ENCODE peak calls at places on chromosomes 4 and X, in six cellular contexts. C is GM12878; I is naive thymus-derived CD4-positive, alpha-beta T cell; T is tibial artery; Q is tibial nerve; R is GM06990. U is an unnamed sample. For H3K36me3, the result is how much of the 10 kb centered on the place peaks cover.

GRCh38 chrX:45850775-45851433 is 650.2 kb upstream of the DIPK2B start:
- DNase-seq in C (no peak), I (peak), T (peak), Q (no peak), R (no peak), U (peak)

GRCh38 chr4:9867746-9868425 is 86.5 kb downstream of the DRD5 start:
- DNase-seq in C (no peak), I (no peak), T (no peak), Q (no peak), R (no peak), U (peak)

GRCh38 chr4:74934016-74934821 is 1.3 kb downstream of the PARM1 start:
- DNase-seq in C (no peak), I (no peak), T (peak), Q (no peak), R (peak), U (peak)

GRCh38 chr4:137659431-137659830 is 127.1 kb upstream of the PCDH18 start:
- DNase-seq in C (no peak), I (no peak), T (no peak), Q (no peak), R (no peak), U (no peak)

GRCh38 chr4:55980725-55981124 is 32.0 kb downstream of the CEP135 start:
- DNase-seq in C (peak), I (no peak), T (no peak), Q (no peak), R (no peak), U (peak)

GRCh38 chrX:115058276-115058675 is 40.9 kb upstream of the IL13RA2 start:
- DNase-seq in C (no peak), I (no peak), T (no peak), Q (no peak), R (no peak), U (peak)

GRCh38 chr4:132108784-132109183 is 1040.3 kb upstream of the PCDH10 start:
- DNase-seq in C (no peak), I (no peak), T (no peak), Q (no peak), R (no peak), U (no peak)

GRCh38 chrX:109533005-109533404 is 3.6 kb upstream of the NXT2 start:
- DNase-seq in C (no peak), I (no peak), T (no peak), Q (no peak), R (no peak), U (no peak)

GRCh38 chr4:86043755-86044592 is 315.9 kb downstream of the MAPK10 start:
- DNase-seq in C (no peak), I (no peak), T (no peak), Q (no peak), R (no peak), U (peak)

GRCh38 chr4:87049508-87049907 is 114.7 kb downstream of the AFF1 start:
- DNase-seq in C (no peak), I (no peak), T (no peak), Q (no peak), R (no peak), U (no peak)

GRCh38 chrX:44440006-44440405 is 96.5 kb upstream of the EFHC2 start:
- DNase-seq in C (no peak), I (no peak), T (no peak), Q (no peak), R (no peak), U (no peak)

GRCh38 chr4:122346036-122346435 is 32.8 kb upstream of the ADAD1 start:
- DNase-seq in C (no peak), I (no peak), T (no peak), Q (no peak), R (no peak), U (no peak)

GRCh38 chr4:1406416-1406945 is at the start of gene NKX1-1:
- DNase-seq in C (no peak), I (no peak), T (no peak), Q (no peak), R (no peak), U (no peak)
- H3K4me3 ChIP-seq in C (no peak), I (no peak), T (no peak), Q (no peak), R (no peak), U (no peak)

DNA sequence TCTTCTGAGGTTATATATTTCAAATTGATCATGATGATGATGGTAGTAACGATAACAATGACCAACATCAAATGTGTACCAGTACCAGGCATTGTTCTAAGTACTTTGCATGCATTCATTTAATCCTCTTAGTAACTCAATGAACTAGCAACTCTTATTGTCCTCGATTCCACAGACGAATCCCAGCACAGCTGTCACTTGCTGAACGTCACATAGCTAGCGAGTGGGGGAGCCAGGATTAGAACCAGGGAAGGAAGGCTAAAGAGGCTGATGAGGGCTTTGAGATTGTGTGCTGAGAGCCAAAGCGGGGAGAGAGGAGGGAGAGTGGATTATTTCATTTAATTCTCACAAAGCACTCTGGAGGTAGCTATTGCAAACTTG is 103.6 kb downstream of the PHOX2B start:
- DNase-seq in C (no peak), I (no peak), T (no peak), Q (no peak), R (no peak), U (no peak)
- H3K36me3 ChIP-seq in C (under half), I (under half), T (under half), Q (under half), R (under half), U (half or more)

GRCh38 chrX:41472231-41472815 is 25.2 kb downstream of the NYX start:
- DNase-seq in C (no peak), I (no peak), T (no peak), Q (no peak), R (no peak), U (no peak)
- H3K4me3 ChIP-seq in C (no peak), I (no peak), T (no peak), Q (no peak), R (no peak), U (no peak)

DNA sequence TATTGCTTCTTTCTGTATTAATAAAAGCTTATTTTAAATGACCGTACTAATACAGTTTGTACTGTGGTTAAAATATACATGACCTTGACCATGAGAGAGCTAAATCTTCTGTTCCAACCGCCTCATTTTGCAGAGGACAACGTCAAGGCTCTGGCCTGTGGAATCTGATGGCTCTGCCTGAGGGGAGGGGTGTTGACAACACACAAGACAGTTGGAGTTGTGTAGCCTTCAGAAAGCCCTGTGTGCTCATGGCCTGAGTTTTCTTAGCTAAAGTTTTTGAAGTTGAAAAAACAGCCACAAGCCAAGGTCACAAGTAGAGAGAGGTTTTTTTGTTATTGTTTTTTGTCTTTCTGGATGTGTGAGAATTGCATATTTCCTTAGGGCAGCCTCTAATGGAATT is 20.1 kb downstream of the SMS start:
- DNase-seq in C (no peak), I (no peak), T (no peak), Q (no peak), R (no peak), U (no peak)
- H3K36me3 ChIP-seq in C (under half), I (under half), T (under half), Q (under half), R (under half), U (under half)

DNA sequence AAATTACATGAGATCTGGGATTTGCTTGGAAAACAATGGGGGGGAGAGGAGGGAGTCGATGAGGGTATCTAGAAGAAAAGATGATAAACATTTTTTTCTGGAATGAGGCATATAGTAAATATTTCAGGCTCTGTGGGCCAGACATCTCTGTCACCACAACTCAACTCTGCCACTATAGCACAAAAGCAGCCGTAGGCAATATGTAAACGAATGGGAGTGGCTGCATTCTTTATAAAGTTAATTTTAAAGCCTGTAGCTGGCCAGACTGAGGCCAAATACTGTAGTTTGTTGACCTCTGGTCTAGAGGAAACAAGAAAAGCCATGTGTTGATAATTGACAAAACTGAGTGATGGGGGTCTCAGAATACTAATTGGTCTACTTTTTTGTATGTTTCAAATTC is 14.1 kb upstream of the TCEANC start:
- DNase-seq in C (no peak), I (no peak), T (no peak), Q (no peak), R (no peak), U (no peak)
- H3K4me3 ChIP-seq in C (no peak), I (no peak), T (no peak), Q (no peak), R (no peak), U (no peak)

U was measured in SJCRH30.